ENCODE peak calls at places on chromosomes 7 and 10, in ten cellular contexts. One of them, this sample, is unnamed.

GRCh38 chr10:96714031-96714590 is 6.2 kb downstream of the PIK3AP1 start:
- DNase-seq in heart left ventricle: no peak
- DNase-seq in dorsolateral prefrontal cortex: no peak
- DNase-seq in NCI-H1105 treated with DMSO at 0.1 percent for 48 hours: no peak
- DNase-seq in activated T-cell treated with anti-CD3 and anti-CD28 coated beads, Interleukin-2, amount 50 U/mL, for 72 hours: no peak
- DNase-seq in stimulated activated CD4-positive, alpha-beta T cell treated with anti-CD3 and anti-CD28 coated beads, Interleukin-2, amount 100 ng/mL, for 48 hours: no peak
- DNase-seq in WTC11: no peak
- DNase-seq in adrenal gland: no peak
- DNase-seq in pancreas: no peak
- DNase-seq in CD8-positive, alpha-beta memory T cell: no peak
- DNase-seq in this sample: no peak

GRCh38 chr10:102927311-102928010 is 9.4 kb downstream of the CNNM2 start:
- DNase-seq in CD8-positive, alpha-beta memory T cell: no peak
- DNase-seq in adrenal gland: no peak
- DNase-seq in pancreas: no peak
- DNase-seq in heart left ventricle: no peak
- DNase-seq in WTC11: no peak
- DNase-seq in activated T-cell treated with anti-CD3 and anti-CD28 coated beads, Interleukin-2, amount 50 U/mL, for 72 hours: peak
- DNase-seq in dorsolateral prefrontal cortex: no peak
- DNase-seq in NCI-H1105 treated with DMSO at 0.1 percent for 48 hours: no peak
- DNase-seq in stimulated activated CD4-positive, alpha-beta T cell treated with anti-CD3 and anti-CD28 coated beads, Interleukin-2, amount 100 ng/mL, for 48 hours: no peak
- DNase-seq in this sample: no peak

GRCh38 chr10:47205199-47205598 is 94.8 kb upstream of the GDF10 start:
- DNase-seq in stimulated activated CD4-positive, alpha-beta T cell treated with anti-CD3 and anti-CD28 coated beads, Interleukin-2, amount 100 ng/mL, for 48 hours: no peak
- DNase-seq in CD8-positive, alpha-beta memory T cell: no peak
- DNase-seq in pancreas: no peak
- DNase-seq in WTC11: no peak
- DNase-seq in dorsolateral prefrontal cortex: no peak
- DNase-seq in activated T-cell treated with anti-CD3 and anti-CD28 coated beads, Interleukin-2, amount 50 U/mL, for 72 hours: no peak
- DNase-seq in adrenal gland: no peak
- DNase-seq in heart left ventricle: no peak
- DNase-seq in NCI-H1105 treated with DMSO at 0.1 percent for 48 hours: no peak
- DNase-seq in this sample: no peak

GRCh38 chr7:151736403-151736909 is 140.5 kb downstream of the PRKAG2 start:
- DNase-seq in activated T-cell treated with anti-CD3 and anti-CD28 coated beads, Interleukin-2, amount 50 U/mL, for 72 hours: no peak
- DNase-seq in WTC11: no peak
- DNase-seq in stimulated activated CD4-positive, alpha-beta T cell treated with anti-CD3 and anti-CD28 coated beads, Interleukin-2, amount 100 ng/mL, for 48 hours: no peak
- DNase-seq in adrenal gland: peak
- DNase-seq in NCI-H1105 treated with DMSO at 0.1 percent for 48 hours: peak
- DNase-seq in dorsolateral prefrontal cortex: peak
- DNase-seq in CD8-positive, alpha-beta memory T cell: no peak
- DNase-seq in pancreas: peak
- DNase-seq in heart left ventricle: peak
- DNase-seq in this sample: peak

GRCh38 chr7:132030161-132030568 is 473.7 kb upstream of the PODXL start:
- DNase-seq in pancreas: peak
- DNase-seq in adrenal gland: peak
- DNase-seq in stimulated activated CD4-positive, alpha-beta T cell treated with anti-CD3 and anti-CD28 coated beads, Interleukin-2, amount 100 ng/mL, for 48 hours: no peak
- DNase-seq in activated T-cell treated with anti-CD3 and anti-CD28 coated beads, Interleukin-2, amount 50 U/mL, for 72 hours: no peak
- DNase-seq in WTC11: no peak
- DNase-seq in CD8-positive, alpha-beta memory T cell: no peak
- DNase-seq in NCI-H1105 treated with DMSO at 0.1 percent for 48 hours: peak
- DNase-seq in heart left ventricle: peak
- DNase-seq in dorsolateral prefrontal cortex: no peak
- DNase-seq in this sample: no peak

GRCh38 chr10:30155401-30155800 is 96.0 kb upstream of the JCAD start:
- DNase-seq in heart left ventricle: peak
- DNase-seq in WTC11: no peak
- DNase-seq in dorsolateral prefrontal cortex: no peak
- DNase-seq in activated T-cell treated with anti-CD3 and anti-CD28 coated beads, Interleukin-2, amount 50 U/mL, for 72 hours: no peak
- DNase-seq in stimulated activated CD4-positive, alpha-beta T cell treated with anti-CD3 and anti-CD28 coated beads, Interleukin-2, amount 100 ng/mL, for 48 hours: no peak
- DNase-seq in NCI-H1105 treated with DMSO at 0.1 percent for 48 hours: no peak
- DNase-seq in CD8-positive, alpha-beta memory T cell: no peak
- DNase-seq in adrenal gland: peak
- DNase-seq in pancreas: no peak
- DNase-seq in this sample: no peak

GRCh38 chr10:125140151-125140550 is 20.2 kb downstream of the CTBP2 start:
- DNase-seq in CD8-positive, alpha-beta memory T cell: no peak
- DNase-seq in NCI-H1105 treated with DMSO at 0.1 percent for 48 hours: no peak
- DNase-seq in activated T-cell treated with anti-CD3 and anti-CD28 coated beads, Interleukin-2, amount 50 U/mL, for 72 hours: no peak
- DNase-seq in WTC11: no peak
- DNase-seq in adrenal gland: no peak
- DNase-seq in pancreas: no peak
- DNase-seq in heart left ventricle: no peak
- DNase-seq in dorsolateral prefrontal cortex: no peak
- DNase-seq in stimulated activated CD4-positive, alpha-beta T cell treated with anti-CD3 and anti-CD28 coated beads, Interleukin-2, amount 100 ng/mL, for 48 hours: no peak
- DNase-seq in this sample: no peak

GRCh38 chr10:285216-285967 is 150.1 kb downstream of the ZMYND11 start:
- DNase-seq in NCI-H1105 treated with DMSO at 0.1 percent for 48 hours: peak
- DNase-seq in adrenal gland: no peak
- DNase-seq in pancreas: peak
- DNase-seq in WTC11: no peak
- DNase-seq in activated T-cell treated with anti-CD3 and anti-CD28 coated beads, Interleukin-2, amount 50 U/mL, for 72 hours: no peak
- DNase-seq in CD8-positive, alpha-beta memory T cell: no peak
- DNase-seq in stimulated activated CD4-positive, alpha-beta T cell treated with anti-CD3 and anti-CD28 coated beads, Interleukin-2, amount 100 ng/mL, for 48 hours: no peak
- DNase-seq in dorsolateral prefrontal cortex: no peak
- DNase-seq in heart left ventricle: no peak
- DNase-seq in this sample: no peak

GRCh38 chr7:98194186-98194585 is 17.1 kb upstream of the BHLHA15 start:
- DNase-seq in CD8-positive, alpha-beta memory T cell: no peak
- DNase-seq in dorsolateral prefrontal cortex: no peak
- DNase-seq in activated T-cell treated with anti-CD3 and anti-CD28 coated beads, Interleukin-2, amount 50 U/mL, for 72 hours: no peak
- DNase-seq in NCI-H1105 treated with DMSO at 0.1 percent for 48 hours: no peak
- DNase-seq in stimulated activated CD4-positive, alpha-beta T cell treated with anti-CD3 and anti-CD28 coated beads, Interleukin-2, amount 100 ng/mL, for 48 hours: no peak
- DNase-seq in WTC11: no peak
- DNase-seq in adrenal gland: no peak
- DNase-seq in pancreas: no peak
- DNase-seq in heart left ventricle: no peak
- DNase-seq in this sample: no peak

GRCh38 chr10:89213191-89213808 is 6.2 kb upstream of the CH25H start:
- DNase-seq in activated T-cell treated with anti-CD3 and anti-CD28 coated beads, Interleukin-2, amount 50 U/mL, for 72 hours: no peak
- DNase-seq in adrenal gland: no peak
- DNase-seq in stimulated activated CD4-positive, alpha-beta T cell treated with anti-CD3 and anti-CD28 coated beads, Interleukin-2, amount 100 ng/mL, for 48 hours: no peak
- DNase-seq in WTC11: no peak
- DNase-seq in dorsolateral prefrontal cortex: no peak
- DNase-seq in CD8-positive, alpha-beta memory T cell: no peak
- DNase-seq in NCI-H1105 treated with DMSO at 0.1 percent for 48 hours: peak
- DNase-seq in heart left ventricle: no peak
- DNase-seq in pancreas: no peak
- DNase-seq in this sample: peak

This sample was measured in H54.